ENCODE peak calls at places on chromosomes 5 and 9, in five cellular contexts. Y is lower lobe of right lung, V is thyroid gland, L is adrenal gland, N is gastrocnemius medialis. K is an unnamed sample. For H3K9me3 and H3K27me3, the result is how much of the 10 kb centered on the place peaks cover.

GRCh38 chr5:61328791-61329617 is 3.1 kb upstream of the ZSWIM6 start:
- DNase-seq in L (no peak), Y (no peak), V (no peak), N (no peak), K (no peak)

GRCh38 chr5:98201006-98201620 is 572.4 kb upstream of the RGMB start:
- DNase-seq in Y (no peak), V (no peak), L (no peak), N (no peak), K (no peak)

GRCh38 chr9:81824802-81825770 is 103.1 kb upstream of the SPATA31D4 start:
- DNase-seq in Y (no peak), L (no peak), N (no peak), V (no peak), K (no peak)

GRCh38 chr5:56481998-56482698 is 249.0 kb upstream of the ANKRD55 start:
- DNase-seq in Y (no peak), V (no peak), L (no peak), N (no peak), K (no peak)

GRCh38 chr5:96780626-96781025 is 27.1 kb downstream of the ERAP1 start:
- DNase-seq in V (no peak), L (no peak), Y (no peak), N (no peak), K (no peak)

GRCh38 chr5:32443145-32443540 is 1.4 kb downstream of the ZFR start:
- DNase-seq in Y (no peak), L (no peak), N (no peak), V (no peak), K (no peak)

GRCh38 chr5:143297756-143298155 is 105.7 kb downstream of the NR3C1 start:
- DNase-seq in V (no peak), N (no peak), L (no peak), Y (no peak), K (no peak)

GRCh38 chr9:6007770-6008168 is 7.7 kb downstream of the RANBP6 start:
- DNase-seq in N (peak), Y (peak), V (peak), L (peak), K (peak)

GRCh38 chr5:169706758-169707450 is 69.8 kb downstream of the DOCK2 start:
- DNase-seq in N (no peak), Y (no peak), L (peak), V (peak), K (no peak)

GRCh38 chr5:17378346-17378984 is 119.6 kb upstream of the TAF11L2 start:
- DNase-seq in V (no peak), L (no peak), N (no peak), Y (no peak), K (no peak)

GRCh38 chr9:83956288-83957028 is 23.6 kb downstream of the HNRNPK start:
- DNase-seq in L (peak), N (peak), V (peak), Y (peak), K (peak)

GRCh38 chr5:177363565-177363964 is 5.8 kb downstream of the RGS14 start:
- DNase-seq in N (no peak), L (no peak), V (no peak), Y (peak), K (no peak)

GRCh38 chr9:92767078-92768054 is 2.7 kb upstream of the BICD2 start:
- DNase-seq in L (no peak), Y (no peak), V (no peak), N (no peak), K (no peak)

GRCh38 chr9:27125030-27125429 is 16.0 kb downstream of the TEK start:
- DNase-seq in Y (no peak), N (peak), V (no peak), L (peak), K (peak)

GRCh38 chr5:180487556-180487955 is 6.6 kb upstream of the CNOT6 start:
- DNase-seq in V (no peak), L (no peak), N (no peak), Y (no peak), K (peak)

GRCh38 chr5:67960939-67961338 is 254.6 kb upstream of the PIK3R1 start:
- DNase-seq in Y (no peak), N (no peak), V (no peak), L (no peak), K (no peak)

GRCh38 chr5:166699616-166700015 is 1591.8 kb upstream of the WWC1 start:
- DNase-seq in Y (no peak), N (no peak), L (no peak), V (no peak), K (no peak)

GRCh38 chr5:57216714-57217113 is 42.9 kb downstream of the GPBP1 start:
- DNase-seq in N (no peak), Y (no peak), V (no peak), L (no peak), K (no peak)

GRCh38 chr5:26034813-26035212 is 1003.6 kb downstream of the CDH9 start:
- DNase-seq in L (no peak), Y (no peak), N (no peak), V (no peak), K (no peak)

GRCh38 chr5:170126626-170127025 is 20.9 kb downstream of the FOXI1 start:
- DNase-seq in N (no peak), L (no peak), Y (no peak), V (no peak), K (no peak)

GRCh38 chr9:132026932-132027585 is 52.6 kb downstream of the MED27 start:
- DNase-seq in L (no peak), N (no peak), V (no peak), Y (no peak), K (no peak)

GRCh38 chr5:96933764-96934163 is 2.1 kb upstream of the LNPEP start:
- DNase-seq in V (no peak), Y (no peak), N (no peak), L (no peak), K (no peak)

DNA sequence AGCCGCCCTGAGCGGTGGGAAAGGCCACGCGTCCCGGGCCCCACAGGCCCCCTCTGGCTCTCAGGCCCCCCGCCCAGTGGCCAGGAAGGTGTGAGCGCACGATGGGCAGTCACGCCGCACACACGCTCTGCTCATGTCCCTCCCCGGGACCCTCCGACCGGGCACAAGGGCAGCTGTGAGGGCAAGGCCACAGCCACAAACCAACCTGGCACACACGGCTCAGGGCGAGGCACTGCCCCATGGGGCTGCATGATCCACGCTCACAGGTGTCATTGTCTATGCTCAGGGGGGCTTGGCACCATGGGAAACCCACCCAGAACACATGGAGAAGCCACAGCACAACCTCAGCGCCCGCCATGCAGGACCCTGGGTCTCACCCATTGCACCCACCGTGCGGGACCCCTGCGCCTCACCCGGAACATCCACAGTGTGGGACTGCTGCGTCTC is 51.3 kb downstream of the SLC12A7 start:
- DNase-seq in N (no peak), L (no peak), Y (no peak), V (no peak), K (no peak)
- H3K9me3 ChIP-seq in N (under half), L (under half), Y (under half), V (under half), K (under half)

DNA sequence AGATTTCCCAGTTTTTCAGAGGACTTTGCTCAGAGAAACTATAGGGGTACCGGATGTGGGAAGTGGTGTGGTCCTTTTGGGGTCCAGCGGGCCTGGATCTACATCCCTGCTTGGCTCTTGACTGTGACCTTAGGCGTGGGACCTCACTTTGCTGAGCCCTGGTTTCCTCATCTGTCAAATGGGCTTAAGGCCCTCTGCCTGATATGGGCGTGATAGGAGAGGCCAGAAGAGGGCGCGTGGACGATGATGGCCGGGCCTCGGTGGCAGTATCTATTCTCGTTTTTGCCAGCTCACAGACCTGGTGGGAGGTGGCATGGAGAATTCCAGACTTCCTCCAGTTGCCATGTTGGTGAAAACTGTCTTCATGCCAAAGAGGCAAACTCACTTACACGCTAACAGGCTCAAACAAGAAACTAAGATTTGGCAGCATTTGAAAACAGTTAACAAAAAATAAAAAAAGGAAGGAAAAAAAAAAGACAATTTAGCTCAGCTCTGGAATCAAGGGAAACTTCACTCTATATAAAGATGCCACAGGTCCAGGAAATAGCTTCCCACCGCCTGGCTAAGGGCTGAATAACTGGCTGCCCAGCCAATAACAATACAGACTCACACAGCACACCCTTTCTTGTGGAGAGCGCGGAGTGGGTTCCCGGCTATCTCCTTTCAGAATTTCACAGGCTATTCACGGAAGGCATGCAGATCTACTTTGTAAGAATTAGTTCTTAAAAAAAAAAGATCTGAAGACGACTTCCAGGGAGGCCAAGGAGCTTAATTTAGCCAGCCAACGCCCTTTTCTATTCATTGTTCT is 1.7 kb downstream of the SH3PXD2B start:
- DNase-seq in N (no peak), V (no peak), L (peak), Y (no peak), K (peak)
- H3K4me3 ChIP-seq in N (peak), V (no peak), L (peak), Y (peak), K (peak)

GRCh38 chr9:18683312-18683711 is 209.4 kb downstream of the ADAMTSL1 start:
- DNase-seq in Y (no peak), V (no peak), L (no peak), N (no peak), K (no peak)
- H3K27me3 ChIP-seq in Y (under half), V (under half), L (under half), N (under half), K (under half)

GRCh38 chr9:85166808-85167545 is 497.4 kb downstream of the NTRK2 start:
- DNase-seq in Y (no peak), N (no peak), V (no peak), L (no peak), K (no peak)
- H3K9me3 ChIP-seq in Y (under half), N (under half), V (under half), L (under half), K (under half)

GRCh38 chr9:137052998-137053943 is 590 bp downstream of the ENTPD2 start:
- DNase-seq in N (no peak), Y (no peak), L (no peak), V (no peak), K (no peak)

GRCh38 chr9:137055385-137056364 is 1.8 kb upstream of the ENTPD2 start:
- DNase-seq in V (peak), L (peak), N (no peak), Y (peak), K (no peak)

GRCh38 chr9:137054932-137055384 is 1.1 kb upstream of the ENTPD2 start:
- DNase-seq in V (no peak), L (no peak), Y (no peak), N (no peak), K (no peak)

GRCh38 chr9:137052293-137052692 is 1.6 kb downstream of the ENTPD2 start:
- DNase-seq in V (no peak), N (no peak), L (no peak), Y (no peak), K (no peak)

GRCh38 chr9:137053944-137054931 is at the start of gene ENTPD2:
- DNase-seq in N (no peak), V (peak), L (no peak), Y (peak), K (no peak)
- H3K4me3 ChIP-seq in N (peak), V (no peak), L (peak), Y (peak), K (peak)

DNA sequence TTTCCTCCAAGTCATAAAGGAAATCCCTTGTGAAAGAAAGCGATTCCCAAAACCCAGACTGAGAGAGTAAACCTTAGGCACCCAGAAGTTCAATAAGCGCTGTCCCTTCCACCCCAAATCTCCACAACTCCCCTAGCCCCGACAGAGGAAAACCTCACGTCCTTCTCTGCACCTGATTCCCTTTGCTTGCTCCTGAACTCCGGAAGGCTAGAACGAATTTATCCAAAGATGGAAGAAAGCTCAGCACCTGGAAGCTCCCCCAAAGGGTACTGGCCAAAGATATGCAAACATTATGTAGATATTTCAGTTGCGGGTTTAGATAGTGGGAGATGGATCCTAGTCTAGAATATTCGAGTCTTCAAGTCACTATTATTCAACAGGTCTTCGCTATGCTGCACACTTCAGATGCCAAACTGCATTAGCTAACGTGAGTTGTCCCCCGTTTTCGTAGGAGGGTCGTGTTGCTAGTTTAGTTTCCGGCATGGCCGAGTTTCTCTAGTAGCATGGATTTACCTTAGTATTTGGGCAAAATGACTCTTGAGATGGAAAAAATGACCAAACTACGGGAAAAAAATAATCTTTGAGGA is 27.7 kb downstream of the NR2F1 start:
- DNase-seq in N (no peak), L (no peak), Y (no peak), V (no peak), K (no peak)
- H3K27me3 ChIP-seq in N (half or more), L (under half), Y (half or more), V (half or more), K (half or more)

DNA sequence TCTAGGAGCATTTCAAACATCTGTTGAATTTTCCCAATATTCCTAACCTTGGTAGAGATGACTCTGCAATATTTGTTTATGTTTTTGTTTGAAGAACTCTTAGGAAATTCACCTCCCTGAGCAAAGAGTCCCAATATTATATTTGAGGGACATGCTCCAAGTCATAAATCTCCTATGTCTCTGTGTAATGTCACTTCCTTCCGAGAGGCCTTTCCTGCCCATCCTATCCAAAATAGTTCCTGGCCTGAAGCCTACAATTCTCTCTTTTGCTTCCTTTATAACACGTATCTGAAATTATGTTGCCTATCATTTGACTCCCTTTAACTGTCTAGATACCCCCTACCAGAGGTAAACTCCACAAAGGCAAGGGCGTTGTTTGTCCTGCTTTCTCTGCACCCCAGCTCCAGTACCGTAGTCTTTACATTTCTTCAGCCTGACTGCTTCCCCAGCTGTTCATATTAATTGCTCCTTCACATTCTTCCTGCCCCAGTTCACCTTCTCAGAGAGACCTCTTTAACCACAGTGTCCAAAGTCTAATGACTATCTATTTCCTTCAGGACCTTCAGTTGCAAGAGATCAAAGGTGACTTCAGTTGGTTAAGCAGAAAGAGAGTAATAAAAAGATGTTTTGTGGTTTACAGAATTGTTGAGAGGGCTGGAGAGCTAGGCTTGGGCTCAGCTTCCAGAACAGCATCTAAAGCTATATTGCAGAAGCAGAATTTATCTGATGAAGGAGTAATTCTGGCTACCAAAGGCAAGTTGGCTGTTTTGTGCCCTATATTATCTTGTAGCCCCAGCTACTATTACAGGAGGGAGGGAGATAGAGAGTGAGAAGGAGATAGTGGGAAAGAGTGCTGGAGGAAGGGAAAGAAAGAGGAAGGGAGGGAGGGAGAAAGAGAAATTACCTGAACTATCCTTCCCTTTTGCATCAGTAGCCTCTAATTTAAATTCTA is 109.3 kb upstream of the TMEM161B start:
- DNase-seq in N (no peak), Y (no peak), L (no peak), V (no peak), K (no peak)
- H3K9me3 ChIP-seq in N (under half), Y (under half), L (under half), V (under half), K (under half)

DNA sequence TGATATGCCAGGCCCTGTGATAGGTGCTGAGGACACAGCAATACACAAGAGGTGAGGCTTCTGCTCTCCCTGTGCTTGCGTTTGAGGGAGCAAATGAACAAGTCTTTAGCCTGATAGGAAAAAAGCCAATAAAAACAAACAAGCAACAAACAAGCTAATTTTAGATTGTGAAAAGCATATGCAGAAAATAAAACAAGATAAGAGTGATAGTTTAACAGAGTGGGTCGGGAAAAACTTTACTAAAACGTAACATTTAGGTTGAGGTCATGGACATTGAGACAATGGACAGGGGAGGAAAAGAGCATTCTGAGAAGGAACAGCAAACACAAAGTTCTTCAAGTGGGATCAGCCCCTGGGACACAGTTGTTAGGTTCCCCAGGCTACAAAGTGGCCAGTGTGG is 4.3 kb downstream of the SMIM3 start:
- DNase-seq in L (no peak), V (no peak), N (no peak), Y (no peak), K (no peak)
- H3K4me3 ChIP-seq in L (peak), V (no peak), N (peak), Y (no peak), K (no peak)

GRCh38 chr9:89655047-89655989 is 50.5 kb downstream of the GADD45G start:
- DNase-seq in V (no peak), Y (no peak), N (no peak), L (peak), K (no peak)
- H3K27me3 ChIP-seq in V (under half), Y (under half), N (under half), L (under half), K (under half)

K was measured in RWPE2.